ENCODE peak calls at places on chromosomes 2 and 18, in six cellular contexts. O is NAMALWA; F is NCI-H774; J is esophagus muscularis mucosa; Z is stimulated activated naive CD8-positive, alpha-beta T cell treated with anti-CD3 and anti-CD28 coated beads, Interleukin-15, amount 100 ng/mL, for 72 hours; B is HEK293T. S is an unnamed sample.

GRCh38 chr18:12783524-12783923 is 80.7 kb downstream of the PSMG2 start:
- DNase-seq in B (no peak), F (no peak), J (no peak), Z (no peak), O (no peak), S (no peak)

GRCh38 chr2:134736167-134736885 is 17.5 kb upstream of the TMEM163 start:
- DNase-seq in F (no peak), B (no peak), Z (no peak), O (peak), J (peak), S (no peak)

GRCh38 chr2:240436626-240437180 is 1.2 kb downstream of the GPC1 start:
- DNase-seq in O (no peak), J (no peak), F (no peak), B (no peak), Z (no peak), S (peak)

GRCh38 chr18:9419956-9420631 is 55.2 kb upstream of the RALBP1 start:
- DNase-seq in Z (no peak), B (no peak), J (peak), O (no peak), F (no peak), S (no peak)

GRCh38 chr2:121648206-121648605 is 1.1 kb downstream of the CLASP1 start:
- DNase-seq in F (no peak), B (no peak), O (no peak), Z (no peak), J (no peak), S (no peak)

GRCh38 chr18:23596183-23596582 is 9.9 kb upstream of the NPC1 start:
- DNase-seq in O (no peak), Z (no peak), F (no peak), B (no peak), J (no peak), S (peak)

GRCh38 chr2:152648336-152648735 is 68.9 kb downstream of the PRPF40A start:
- DNase-seq in Z (no peak), F (no peak), J (no peak), O (peak), B (no peak), S (no peak)

GRCh38 chr18:25830787-25831186 is 259.6 kb downstream of the SS18 start:
- DNase-seq in J (no peak), B (no peak), F (no peak), O (no peak), Z (no peak), S (no peak)

GRCh38 chr18:44917184-44917864 is 236.6 kb downstream of the SETBP1 start:
- DNase-seq in Z (no peak), B (no peak), J (no peak), O (no peak), F (no peak), S (no peak)

GRCh38 chr18:830315-830901 is 18.4 kb upstream of the YES1 start:
- DNase-seq in J (no peak), Z (peak), B (no peak), O (peak), F (no peak), S (no peak)

GRCh38 chr2:55511508-55512124 is 7.9 kb upstream of the CFAP36 start:
- DNase-seq in B (peak), J (no peak), Z (no peak), F (peak), O (no peak), S (no peak)

GRCh38 chr2:95379616-95379925 is 22.9 kb upstream of the FAHD2A start:
- DNase-seq in J (no peak), B (no peak), F (no peak), Z (no peak), O (peak), S (no peak)

GRCh38 chr18:48828713-48829442 is 121.9 kb downstream of the SMAD7 start:
- DNase-seq in Z (peak), O (no peak), B (peak), J (no peak), F (no peak), S (no peak)

GRCh38 chr2:201260302-201260800 is at the start of gene CASP8:
- DNase-seq in J (peak), O (peak), Z (peak), F (no peak), B (no peak), S (peak)

GRCh38 chr2:239770240-239770639 is 254.9 kb downstream of the NDUFA10 start:
- DNase-seq in Z (no peak), B (no peak), O (no peak), F (peak), J (no peak), S (no peak)

GRCh38 chr2:173239644-173240043 is 115.0 kb upstream of the CDCA7 start:
- DNase-seq in F (no peak), O (no peak), B (no peak), J (no peak), Z (peak), S (no peak)

GRCh38 chr2:207830778-207831549 is 61.3 kb upstream of the FZD5 start:
- DNase-seq in F (no peak), O (no peak), J (no peak), Z (no peak), B (no peak), S (no peak)

GRCh38 chr2:47503481-47504070 is 100.6 kb downstream of the MSH2 start:
- DNase-seq in B (no peak), J (no peak), F (no peak), O (peak), Z (no peak), S (no peak)

GRCh38 chr2:54557601-54558187 is 101.6 kb downstream of the SPTBN1 start:
- DNase-seq in B (peak), F (peak), O (peak), Z (peak), J (no peak), S (peak)

GRCh38 chr18:70280007-70280925 is 8.6 kb upstream of the SOCS6 start:
- DNase-seq in O (no peak), B (no peak), J (no peak), Z (no peak), F (no peak), S (no peak)

GRCh38 chr18:45441110-45441842 is 174.0 kb upstream of the SLC14A2 start:
- DNase-seq in B (peak), F (no peak), Z (no peak), O (no peak), J (no peak), S (no peak)

GRCh38 chr18:55105873-55106272 is 146.6 kb upstream of the CCDC68 start:
- DNase-seq in B (no peak), O (no peak), F (no peak), J (no peak), Z (no peak), S (no peak)

GRCh38 chr2:20976527-20976926 is 67.3 kb downstream of the APOB start:
- DNase-seq in O (no peak), F (no peak), J (no peak), Z (no peak), B (no peak), S (no peak)

GRCh38 chr18:48376406-48376805 is 32.8 kb downstream of the ZBTB7C start:
- DNase-seq in O (no peak), J (no peak), F (no peak), B (no peak), Z (no peak), S (no peak)